ENCODE peak calls at places on chromosome 15, in four cellular contexts. One of them, this sample, is unnamed.

GRCh38 chr15:77251662-77252061 is 168.2 kb downstream of the PEAK1 start:
- DNase-seq in H1: peak; percentile 49
- DNase-seq in HCT116: no peak
- DNase-seq in K562: peak; percentile 26
- DNase-seq in this sample: no peak

GRCh38 chr15:31262901-31263671 is 63.5 kb upstream of the KLF13 start:
- DNase-seq in H1: peak; percentile 35
- DNase-seq in HCT116: no peak
- DNase-seq in K562: peak; percentile 14
- DNase-seq in this sample: no peak

GRCh38 chr15:55742498-55742926 is 440 bp downstream of the PRTG start:
- DNase-seq in HCT116: no peak
- DNase-seq in K562: peak; percentile 6
- DNase-seq in H1: no peak
- DNase-seq in this sample: peak; percentile 51

GRCh38 chr15:99053380-99054024 is 45.9 kb upstream of the PGPEP1L start:
- DNase-seq in H1: no peak
- DNase-seq in HCT116: no peak
- DNase-seq in K562: no peak
- DNase-seq in this sample: no peak

GRCh38 chr15:59605994-59606393 is 5.6 kb upstream of the GCNT3 start:
- DNase-seq in H1: no peak
- DNase-seq in K562: no peak
- DNase-seq in HCT116: no peak
- DNase-seq in this sample: no peak

GRCh38 chr15:64865998-64866520 is 24.3 kb downstream of the PLEKHO2 start:
- DNase-seq in H1: no peak
- DNase-seq in K562: no peak
- DNase-seq in HCT116: no peak
- DNase-seq in this sample: no peak

GRCh38 chr15:58141894-58142293 is 3.7 kb downstream of the AQP9 start:
- DNase-seq in K562: no peak
- DNase-seq in HCT116: no peak
- DNase-seq in H1: no peak
- DNase-seq in this sample: no peak

GRCh38 chr15:31197497-31198414 is 96.2 kb upstream of the TRPM1 start:
- DNase-seq in H1: peak; percentile 84
- DNase-seq in K562: peak; percentile 59
- DNase-seq in HCT116: no peak
- DNase-seq in this sample: no peak

GRCh38 chr15:66619152-66619903 is 53.5 kb upstream of the LCTL start:
- DNase-seq in H1: peak; percentile 91
- DNase-seq in HCT116: peak; percentile 49
- DNase-seq in K562: peak; percentile 86
- DNase-seq in this sample: peak; percentile 78

GRCh38 chr15:51104512-51104911 is 9.8 kb upstream of the TNFAIP8L3 start:
- DNase-seq in H1: no peak
- DNase-seq in HCT116: no peak
- DNase-seq in K562: no peak
- DNase-seq in this sample: no peak

GRCh38 chr15:35436422-35436821 is 109.5 kb downstream of the DPH6 start:
- DNase-seq in HCT116: no peak
- DNase-seq in H1: no peak
- DNase-seq in K562: no peak
- DNase-seq in this sample: no peak

GRCh38 chr15:61275901-61276300 is 46.8 kb upstream of the RORA start:
- DNase-seq in H1: no peak
- DNase-seq in K562: no peak
- DNase-seq in HCT116: no peak
- DNase-seq in this sample: peak; percentile 54

GRCh38 chr15:23859008-23859407 is 171.9 kb upstream of the NDN start:
- DNase-seq in H1: no peak
- DNase-seq in K562: no peak
- DNase-seq in HCT116: no peak
- DNase-seq in this sample: no peak

GRCh38 chr15:67832031-67832551 is 6.8 kb downstream of the SKOR1 start:
- DNase-seq in H1: peak; percentile 57
- DNase-seq in K562: peak; percentile 35
- DNase-seq in HCT116: no peak
- DNase-seq in this sample: peak; percentile 78
- TF ChIP-seq JUND in H1: no peak
- TF ChIP-seq JUND in K562: no peak
- TF ChIP-seq JUND in HCT116: no peak
- TF ChIP-seq JUND in this sample: no peak

DNA sequence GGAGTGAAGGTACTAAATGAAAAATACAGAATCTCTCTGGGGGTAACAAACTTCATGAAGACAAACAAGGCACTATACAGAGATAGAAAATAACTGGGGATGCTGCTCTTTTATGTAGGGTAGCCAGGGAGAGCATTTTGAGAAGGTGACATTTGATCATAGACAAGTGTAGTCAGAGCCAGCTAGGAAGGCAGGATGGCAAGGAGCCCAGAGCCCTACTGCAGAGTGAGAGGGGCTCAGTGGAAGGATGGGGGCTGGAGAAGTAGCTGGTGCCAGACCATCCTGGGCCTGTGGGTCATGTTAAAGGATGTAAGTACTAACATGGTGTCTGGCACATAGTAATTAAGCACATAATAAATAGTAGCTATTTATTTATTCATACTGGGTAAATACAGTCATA is 133.6 kb downstream of the MEIS2 start:
- DNase-seq in HCT116: no peak
- DNase-seq in H1: no peak
- DNase-seq in K562: no peak
- DNase-seq in this sample: no peak
- TF ChIP-seq JUND in HCT116: no peak
- TF ChIP-seq JUND in H1: no peak
- TF ChIP-seq JUND in K562: no peak
- TF ChIP-seq JUND in this sample: no peak

GRCh38 chr15:95279277-95280019 is 1048.1 kb downstream of the MCTP2 start:
- DNase-seq in HCT116: no peak
- DNase-seq in K562: no peak
- DNase-seq in H1: no peak
- DNase-seq in this sample: no peak
- TF ChIP-seq JUND in HCT116: no peak
- TF ChIP-seq JUND in K562: no peak
- TF ChIP-seq JUND in H1: no peak
- TF ChIP-seq JUND in this sample: no peak

DNA sequence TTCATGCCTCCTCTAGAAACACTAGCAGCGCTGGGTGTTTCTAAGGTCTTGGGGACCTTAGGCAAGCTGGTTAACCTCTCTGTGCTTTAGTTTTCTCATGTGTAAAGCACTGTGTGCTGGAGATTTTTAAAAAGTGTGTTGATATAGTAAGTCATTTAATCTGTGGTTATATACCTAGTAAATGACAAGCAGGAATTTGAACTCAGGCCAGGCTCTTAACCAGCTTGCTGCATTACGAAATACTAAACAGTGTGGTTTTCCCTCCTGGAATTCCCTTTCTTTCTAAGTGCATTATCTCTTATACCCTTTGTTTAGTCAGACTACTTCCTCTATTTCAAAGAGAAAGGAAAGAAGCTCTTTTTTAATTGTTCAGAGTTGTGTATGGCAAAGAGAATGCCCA is 26.5 kb downstream of the NEO1 start:
- DNase-seq in HCT116: no peak
- DNase-seq in H1: no peak
- DNase-seq in K562: no peak
- DNase-seq in this sample: peak; percentile 69
- TF ChIP-seq JUND in HCT116: no peak
- TF ChIP-seq JUND in H1: no peak
- TF ChIP-seq JUND in K562: no peak
- TF ChIP-seq JUND in this sample: no peak

GRCh38 chr15:40323953-40324937 is 753 bp downstream of the INAFM2 start:
- DNase-seq in K562: peak; percentile 29
- DNase-seq in HCT116: no peak
- DNase-seq in H1: peak; percentile 71
- DNase-seq in this sample: no peak

GRCh38 chr15:40323239-40323952 is at the start of gene INAFM2:
- DNase-seq in K562: peak; percentile 96
- DNase-seq in H1: peak; percentile 90
- DNase-seq in HCT116: peak; percentile 81
- DNase-seq in this sample: peak; percentile 92

GRCh38 chr15:40320409-40320808 is 3.1 kb upstream of the INAFM2 start:
- DNase-seq in K562: no peak
- DNase-seq in H1: no peak
- DNase-seq in HCT116: no peak
- DNase-seq in this sample: no peak

GRCh38 chr15:40322531-40323238 is 807 bp upstream of the INAFM2 start:
- DNase-seq in HCT116: no peak
- DNase-seq in K562: no peak
- DNase-seq in H1: peak; percentile 55
- DNase-seq in this sample: no peak

GRCh38 chr15:40320931-40321371 is 2.5 kb upstream of the INAFM2 start:
- DNase-seq in K562: peak; percentile 75
- DNase-seq in HCT116: peak; percentile 57
- DNase-seq in H1: no peak
- DNase-seq in this sample: peak; percentile 75
- TF ChIP-seq JUND in K562: peak; percentile 27
- TF ChIP-seq JUND in HCT116: no peak
- TF ChIP-seq JUND in H1: no peak
- TF ChIP-seq JUND in this sample: no peak

GRCh38 chr15:39114690-39115378 is 466.0 kb upstream of the THBS1 start:
- DNase-seq in H1: no peak
- DNase-seq in HCT116: no peak
- DNase-seq in K562: no peak
- DNase-seq in this sample: no peak

GRCh38 chr15:39110746-39111145 is 470.1 kb upstream of the THBS1 start:
- DNase-seq in HCT116: no peak
- DNase-seq in K562: no peak
- DNase-seq in H1: no peak
- DNase-seq in this sample: no peak

GRCh38 chr15:39118510-39118909 is 462.4 kb upstream of the THBS1 start:
- DNase-seq in H1: no peak
- DNase-seq in K562: no peak
- DNase-seq in HCT116: no peak
- DNase-seq in this sample: no peak

GRCh38 chr15:39113741-39114140 is 467.1 kb upstream of the THBS1 start:
- DNase-seq in K562: no peak
- DNase-seq in HCT116: no peak
- DNase-seq in H1: no peak
- DNase-seq in this sample: no peak

GRCh38 chr15:39115379-39116057 is 465.4 kb upstream of the THBS1 start:
- DNase-seq in HCT116: no peak
- DNase-seq in K562: no peak
- DNase-seq in H1: no peak
- DNase-seq in this sample: no peak
- TF ChIP-seq JUND in HCT116: no peak
- TF ChIP-seq JUND in K562: no peak
- TF ChIP-seq JUND in H1: no peak
- TF ChIP-seq JUND in this sample: no peak

DNA sequence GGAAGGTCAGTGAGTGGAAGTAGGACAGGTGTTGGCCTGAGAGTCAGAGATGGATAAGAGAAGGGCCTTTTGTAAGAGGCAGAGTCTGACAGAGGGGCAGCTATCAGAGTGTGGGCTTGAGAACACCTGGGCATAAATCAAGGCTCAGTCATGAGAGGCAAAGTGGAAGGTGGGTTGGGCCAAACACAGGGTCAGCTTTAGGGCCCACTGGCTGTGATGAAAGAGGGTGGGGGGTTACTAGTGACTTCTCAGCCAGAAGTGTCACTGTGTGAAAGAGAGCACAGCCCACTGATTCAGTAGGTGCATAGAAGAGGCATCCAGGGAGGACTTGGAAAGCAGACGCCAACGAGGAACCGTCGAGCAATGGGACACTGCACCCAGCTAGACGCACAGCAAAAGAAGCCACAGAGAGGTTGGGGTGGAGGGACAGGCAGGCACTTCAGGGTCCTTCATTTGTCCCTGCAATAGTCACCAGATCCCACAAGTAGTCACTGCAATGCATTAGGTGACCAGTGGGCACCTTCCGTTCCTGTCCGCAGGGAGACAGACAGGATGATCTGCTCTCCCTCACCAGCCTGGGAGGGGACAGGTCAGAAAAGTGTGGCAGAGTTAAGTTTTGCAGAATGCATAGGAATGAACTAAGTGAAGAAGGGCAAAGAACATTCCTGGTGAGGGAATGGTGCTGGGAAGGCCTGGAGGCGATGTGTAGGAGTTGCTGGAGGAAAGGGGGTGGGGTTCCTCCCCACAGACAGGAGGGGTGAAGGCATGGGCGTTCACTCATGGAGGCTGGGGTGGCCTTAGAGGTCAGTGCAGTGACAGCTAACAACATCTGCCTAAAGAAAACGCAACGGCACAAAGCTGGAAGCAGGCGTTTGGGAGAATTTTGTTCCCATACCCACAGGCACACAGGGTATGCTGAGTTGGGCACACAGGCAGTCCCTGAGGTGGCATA is 36.3 kb downstream of the MESD start:
- DNase-seq in HCT116: no peak
- DNase-seq in H1: no peak
- DNase-seq in K562: no peak
- DNase-seq in this sample: no peak
- TF ChIP-seq JUND in HCT116: no peak
- TF ChIP-seq JUND in H1: no peak
- TF ChIP-seq JUND in K562: no peak
- TF ChIP-seq JUND in this sample: no peak